ENCODE peak calls at places on chromosomes 4 and X, in four cellular contexts. R is right cardiac atrium; Z is activated naive CD8-positive, alpha-beta T cell treated with anti-CD3 and anti-CD28 coated beads, Interleukin-2, amount 50 U/mL, for 24 hours; X is coronary artery. T is an unnamed sample.

GRCh38 chr4:4860381-4860802 is 927 bp downstream of the MSX1 start:
- DNase-seq in Z (no peak), R (no peak), X (no peak), T (no peak)

GRCh38 chr4:85611661-85612060 is 136.7 kb downstream of the ARHGAP24 start:
- DNase-seq in X (no peak), Z (no peak), R (no peak), T (no peak)

GRCh38 chr4:184599492-184600135 is 49.6 kb downstream of the CASP3 start:
- DNase-seq in R (no peak), X (no peak), Z (no peak), T (no peak)

GRCh38 chr4:68953056-68953455 is 1.5 kb upstream of the UGT2A3 start:
- DNase-seq in R (no peak), Z (no peak), X (no peak), T (no peak)

GRCh38 chr4:100977746-100978397 is 369.5 kb downstream of the PPP3CA start:
- DNase-seq in X (no peak), R (no peak), Z (no peak), T (no peak)

GRCh38 chr4:70706516-70706915 is 15.2 kb upstream of the RUFY3 start:
- DNase-seq in X (no peak), R (no peak), Z (no peak), T (no peak)

GRCh38 chr4:181528570-181529184 is 714.5 kb upstream of the TENM3 start:
- DNase-seq in R (peak), X (no peak), Z (peak), T (peak)

GRCh38 chr4:156662921-156663320 is 308.7 kb downstream of the PDGFC start:
- DNase-seq in X (no peak), R (no peak), Z (no peak), T (no peak)

GRCh38 chrX:10221651-10222050 is 64.9 kb downstream of the CLCN4 start:
- DNase-seq in R (no peak), Z (no peak), X (no peak), T (no peak)

GRCh38 chrX:37349131-37350033 is at the start of gene PRRG1:
- DNase-seq in R (peak), X (peak), Z (peak), T (no peak)

GRCh38 chr4:162229670-162230069 is 65.9 kb upstream of the FSTL5 start:
- DNase-seq in R (no peak), X (no peak), Z (no peak), T (no peak)

GRCh38 chr4:8329859-8330761 is 60.6 kb downstream of the HTRA3 start:
- DNase-seq in X (no peak), R (peak), Z (no peak), T (no peak)

GRCh38 chr4:173289351-173289725 is 44.8 kb downstream of the HMGB2 start:
- DNase-seq in Z (no peak), X (no peak), R (no peak), T (no peak)

GRCh38 chr4:1211951-1212545 is 36.9 kb downstream of the CTBP1 start:
- DNase-seq in Z (no peak), R (peak), X (no peak), T (no peak)

GRCh38 chr4:98546910-98547544 is 111.4 kb downstream of the TSPAN5 start:
- DNase-seq in R (peak), Z (no peak), X (no peak), T (no peak)

GRCh38 chrX:103805860-103806259 is 26.2 kb downstream of the RAB9B start:
- DNase-seq in Z (no peak), X (no peak), R (no peak), T (no peak)

GRCh38 chr4:113331811-113332210 is 282.4 kb downstream of the ANK2 start:
- DNase-seq in R (no peak), X (no peak), Z (no peak), T (no peak)

GRCh38 chrX:104697264-104697663 is 131.3 kb downstream of the IL1RAPL2 start:
- DNase-seq in X (no peak), R (no peak), Z (no peak), T (no peak)

GRCh38 chr4:58564695-58565094 is 1454.5 kb upstream of the IGFBP7 start:
- DNase-seq in R (no peak), Z (no peak), X (no peak), T (no peak)

GRCh38 chrX:115023139-115023538 is 5.7 kb upstream of the IL13RA2 start:
- DNase-seq in Z (no peak), X (no peak), R (no peak), T (peak)

GRCh38 chr4:164807611-164808010 is 53.7 kb downstream of the SMIM31 start:
- DNase-seq in Z (no peak), R (no peak), X (no peak), T (no peak)

GRCh38 chrX:82092307-82092706 is 890.4 kb downstream of the SH3BGRL start:
- DNase-seq in R (no peak), X (no peak), Z (no peak), T (no peak)

GRCh38 chr4:89949782-89950387 is 55.2 kb downstream of the MMRN1 start:
- DNase-seq in Z (no peak), R (no peak), X (no peak), T (no peak)

GRCh38 chr4:130534651-130535050 is 1438.7 kb downstream of the C4orf33 start:
- DNase-seq in Z (no peak), R (no peak), X (no peak), T (no peak)

GRCh38 chr4:39319678-39320077 is 46.5 kb downstream of the RFC1 start:
- DNase-seq in X (no peak), Z (no peak), R (no peak), T (no peak)

GRCh38 chr4:54657556-54658313 is at the start of gene KIT:
- DNase-seq in X (no peak), R (peak), Z (peak), T (peak)

GRCh38 chrX:7252013-7252610 is 104.2 kb upstream of the PUDP start:
- DNase-seq in Z (no peak), X (no peak), R (no peak), T (no peak)

GRCh38 chr4:86358176-86358701 is 1.6 kb downstream of the MAPK10 start:
- DNase-seq in Z (no peak), X (no peak), R (no peak), T (no peak)

GRCh38 chr4:85555210-85555609 is 80.3 kb downstream of the ARHGAP24 start:
- DNase-seq in X (no peak), Z (no peak), R (no peak), T (no peak)

GRCh38 chr4:48403779-48404178 is 62.5 kb downstream of the SLAIN2 start:
- DNase-seq in X (no peak), R (no peak), Z (peak), T (no peak)

GRCh38 chr4:153939570-153939969 is 150.7 kb upstream of the SFRP2 start:
- DNase-seq in Z (no peak), R (no peak), X (no peak), T (no peak)

T was measured in DMS153.